ENCODE peak calls at places on chromosomes 5 and 9, in ten cellular contexts. Y is heart right ventricle; O is upper lobe of left lung; W is IMR-90; B is psoas muscle; E is GM23248; S is CD8-positive, alpha-beta T cell; M is lung; I is ovary; L is CD4-positive, alpha-beta memory T cell. N is an unnamed sample.
A peak's percentile ranks its signal among the peaks of the same experiment; 100 is the strongest.

GRCh38 chr9:37840560-37841194 is 40.1 kb downstream of the DCAF10 start:
- DNase-seq in M (no peak), O (no peak), L (no peak), B (no peak), W (peak; percentile 88), E (peak; percentile 92), Y (no peak), I (no peak), S (no peak), N (no peak)

GRCh38 chr9:87062706-87063105 is 115.4 kb upstream of the GAS1 start:
- DNase-seq in L (no peak), Y (no peak), S (no peak), O (no peak), B (no peak), W (no peak), M (no peak), I (no peak), E (peak; percentile 20), N (no peak)

GRCh38 chr9:82513242-82513750 is 524.7 kb downstream of the SPATA31D1 start:
- DNase-seq in O (no peak), B (no peak), S (no peak), M (no peak), Y (no peak), E (peak; percentile 61), I (no peak), W (peak; percentile 72), L (no peak), N (no peak)

GRCh38 chr5:178149199-178149932 is 4.3 kb downstream of the NHP2 start:
- DNase-seq in S (no peak), B (no peak), O (peak; percentile 51), I (no peak), Y (no peak), L (no peak), M (no peak), W (peak; percentile 19), E (peak; percentile 30), N (no peak)

GRCh38 chr5:113202904-113203716 is 226.5 kb downstream of the DCP2 start:
- DNase-seq in W (peak; percentile 63), M (peak; percentile 33), I (peak; percentile 51), Y (peak; percentile 79), O (peak; percentile 37), E (peak; percentile 46), S (no peak), B (peak; percentile 53), L (no peak), N (peak; percentile 86)

GRCh38 chr5:16412556-16412955 is 53.0 kb downstream of the ZNF622 start:
- DNase-seq in B (no peak), M (no peak), L (no peak), O (no peak), W (no peak), Y (no peak), I (no peak), E (peak; percentile 26), S (no peak), N (no peak)

GRCh38 chr5:151523335-151523734 is 67.8 kb downstream of the FAT2 start:
- DNase-seq in B (no peak), W (peak; percentile 55), I (no peak), O (no peak), E (peak; percentile 75), L (peak; percentile 30), Y (no peak), S (no peak), M (no peak), N (peak; percentile 56)

GRCh38 chr5:34538026-34538672 is 118.0 kb upstream of the RAI14 start:
- DNase-seq in O (no peak), Y (no peak), I (no peak), E (peak; percentile 26), B (no peak), S (peak; percentile 15), W (peak; percentile 31), L (no peak), M (no peak), N (no peak)

GRCh38 chr9:89529243-89530030 is 31.5 kb upstream of the SEMA4D start:
- DNase-seq in B (no peak), O (no peak), E (no peak), L (peak; percentile 36), M (no peak), Y (no peak), I (no peak), S (no peak), W (no peak), N (no peak)

GRCh38 chr5:58348996-58349728 is 110.7 kb downstream of the PLK2 start:
- DNase-seq in L (no peak), W (peak; percentile 45), E (peak; percentile 2), S (no peak), M (no peak), O (no peak), I (no peak), Y (no peak), B (no peak), N (no peak)

GRCh38 chr5:168946363-168946762 is 354.6 kb downstream of the SLIT3 start:
- DNase-seq in B (no peak), L (no peak), Y (no peak), O (no peak), I (no peak), M (no peak), E (peak; percentile 36), S (no peak), W (no peak), N (no peak)

GRCh38 chr5:42836070-42836769 is 24.5 kb upstream of the SELENOP start:
- DNase-seq in E (no peak), Y (no peak), I (no peak), L (no peak), O (peak; percentile 66), M (peak; percentile 56), S (no peak), B (no peak), W (no peak), N (no peak)

GRCh38 chr5:42832060-42832459 is 20.4 kb upstream of the SELENOP start:
- DNase-seq in I (no peak), O (no peak), B (no peak), W (no peak), Y (no peak), L (no peak), M (no peak), E (no peak), S (no peak), N (no peak)

GRCh38 chr5:42828661-42829060 is 17.0 kb upstream of the SELENOP start:
- DNase-seq in L (no peak), S (no peak), B (no peak), E (no peak), W (no peak), Y (no peak), O (no peak), M (no peak), I (no peak), N (no peak)

GRCh38 chr5:42826757-42827156 is 15.1 kb upstream of the SELENOP start:
- DNase-seq in E (no peak), L (no peak), M (no peak), S (no peak), I (no peak), B (no peak), W (no peak), Y (no peak), O (no peak), N (no peak)

GRCh38 chr5:42830924-42831323 is 19.2 kb upstream of the SELENOP start:
- DNase-seq in M (no peak), O (no peak), S (no peak), I (no peak), E (no peak), B (no peak), L (no peak), W (no peak), Y (no peak), N (no peak)
- H3K4me3 ChIP-seq in M (no peak overlapping the region), O (no peak overlapping the region), S (no peak overlapping the region), I (no peak overlapping the region), E (no peak overlapping the region), B (no peak overlapping the region), L (no peak overlapping the region), W (no peak overlapping the region), Y (no peak overlapping the region), N (no peak overlapping the region)

DNA sequence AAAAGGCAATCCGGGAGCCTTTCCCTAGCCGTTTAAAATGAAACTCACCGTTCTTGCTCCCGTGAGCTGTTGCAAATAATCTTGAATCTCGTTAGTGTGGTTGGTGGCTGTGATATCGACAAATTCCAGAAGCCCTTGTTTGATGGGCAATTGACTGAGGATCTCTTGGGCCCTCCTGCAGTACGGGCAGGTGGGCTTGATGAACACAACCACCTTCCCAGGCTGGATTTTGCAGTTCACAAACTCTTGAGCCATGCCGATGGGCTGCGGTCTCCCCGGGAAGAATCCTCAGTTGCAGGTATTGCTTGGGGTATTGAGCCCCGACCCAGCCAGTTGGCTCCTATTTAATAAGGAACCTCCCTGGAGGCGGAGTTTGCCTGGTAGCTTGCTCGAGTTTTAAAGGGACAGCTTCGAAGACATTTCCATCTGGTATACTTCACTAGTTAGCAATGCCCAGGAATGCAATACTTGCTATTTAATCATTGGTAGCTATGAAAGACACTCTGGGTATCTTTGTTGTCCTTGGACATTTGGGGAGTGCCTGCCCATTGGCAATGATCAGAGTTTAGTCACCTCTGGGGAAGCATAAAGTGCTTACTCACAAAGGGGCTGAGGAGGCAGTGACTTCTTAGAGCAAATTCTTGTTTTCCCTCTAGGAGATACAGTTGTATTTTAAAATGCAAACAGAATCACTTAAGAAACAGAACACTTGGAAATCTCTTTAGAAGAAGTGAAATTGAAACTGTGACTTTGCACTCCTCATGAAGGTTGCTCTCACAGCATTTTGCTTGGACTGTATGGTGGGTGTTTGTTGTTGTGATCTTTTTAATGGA is at the start of gene GLRX:
- DNase-seq in S (peak; percentile 67), B (peak; percentile 74), M (peak; percentile 77), L (peak; percentile 67), O (no peak), Y (peak; percentile 50), I (peak; percentile 67), W (peak; percentile 89), E (peak; percentile 97), N (peak; percentile 66)
- H3K27ac ChIP-seq in S (peak within 1 kb of the TSS; percentile 65), B (peak within 1 kb of the TSS; percentile 95), M (peak within 1 kb of the TSS; percentile 88), L (peak within 1 kb of the TSS; percentile 79), O (peak within 1 kb of the TSS; percentile 97), Y (peak within 1 kb of the TSS; percentile 89), I (peak within 1 kb of the TSS; percentile 83), W (peak within 1 kb of the TSS; percentile 96), E (peak within 1 kb of the TSS; percentile 97), N (peak within 1 kb of the TSS; percentile 71)

GRCh38 chr9:20014168-20014567 is 225.3 kb upstream of the SLC24A2 start:
- DNase-seq in B (no peak), E (no peak), M (no peak), Y (no peak), L (no peak), I (no peak), S (no peak), W (no peak), O (no peak), N (no peak)
- H3K36me3 ChIP-seq in B (no peaks in the 10 kb centered on the region), E (no peaks in the 10 kb centered on the region), M (no peaks in the 10 kb centered on the region), Y (no peaks in the 10 kb centered on the region), L (no peaks in the 10 kb centered on the region), I (no peaks in the 10 kb centered on the region), S (no peaks in the 10 kb centered on the region), W (no peaks in the 10 kb centered on the region), O (no peaks in the 10 kb centered on the region), N (no peaks in the 10 kb centered on the region)

DNA sequence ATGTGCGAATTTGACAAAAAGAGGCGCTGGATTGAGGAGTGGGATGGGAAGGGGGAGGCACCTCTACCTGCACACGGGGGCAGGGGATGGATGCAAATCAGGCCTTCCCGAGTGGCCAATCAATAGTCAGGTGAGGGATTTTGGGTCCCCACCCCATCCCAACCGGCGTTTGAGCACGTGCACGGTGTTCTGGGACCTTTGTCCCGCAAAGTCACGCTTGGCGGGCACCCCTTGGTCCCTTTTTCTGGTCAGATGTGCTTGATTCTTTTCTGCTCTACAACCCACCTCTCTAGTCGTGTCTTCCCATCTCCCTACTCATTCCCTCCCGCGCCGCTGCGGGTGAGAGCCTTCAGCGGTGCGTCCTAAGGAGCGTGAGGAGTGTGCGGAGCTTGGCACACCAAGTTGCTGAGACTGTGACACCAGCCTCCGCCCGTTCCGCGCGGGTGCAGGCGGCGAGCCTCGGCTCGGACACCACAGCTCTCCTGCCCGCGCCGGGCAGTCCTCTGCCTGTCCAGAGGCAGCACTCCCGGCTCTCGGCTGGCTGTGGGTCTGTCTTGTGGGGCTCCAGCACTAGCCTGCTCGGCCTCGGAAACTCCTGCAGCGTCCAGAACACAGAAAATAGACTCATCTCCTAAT is 495 bp upstream of the ADAMTS19 start:
- DNase-seq in S (no peak), B (peak; percentile 16), M (no peak), Y (peak; percentile 36), E (peak; percentile 14), O (peak; percentile 81), I (peak; percentile 19), L (no peak), W (peak; percentile 4), N (no peak)
- H3K4me3 ChIP-seq in S (no peak overlapping the region), B (peak overlapping the region; percentile 65), M (no peak overlapping the region), Y (no peak overlapping the region), E (no peak overlapping the region), O (peak overlapping the region; percentile 48), I (peak overlapping the region; percentile 57), L (no peak overlapping the region), W (no peak overlapping the region), N (no peak overlapping the region)